ENCODE peak calls at places on chromosomes 16 and 17, in seven cellular contexts. One of them, this sample, is unnamed.

GRCh38 chr17:57051886-57052342 is 33.1 kb upstream of the AKAP1 start:
- DNase-seq in body of pancreas: no peak
- DNase-seq in cardiac muscle cell: no peak
- DNase-seq in Calu3: no peak
- DNase-seq in epithelial cell of esophagus: peak
- DNase-seq in lower lobe of right lung: no peak
- DNase-seq in hepatocyte: no peak
- DNase-seq in this sample: no peak

GRCh38 chr17:10249271-10250010 is 51.0 kb upstream of the GAS7 start:
- DNase-seq in body of pancreas: no peak
- DNase-seq in cardiac muscle cell: no peak
- DNase-seq in Calu3: no peak
- DNase-seq in epithelial cell of esophagus: no peak
- DNase-seq in lower lobe of right lung: no peak
- DNase-seq in hepatocyte: no peak
- DNase-seq in this sample: no peak

GRCh38 chr16:11913425-11914079 is 2.2 kb downstream of the GSPT1 start:
- DNase-seq in body of pancreas: peak
- DNase-seq in cardiac muscle cell: no peak
- DNase-seq in Calu3: peak
- DNase-seq in epithelial cell of esophagus: peak
- DNase-seq in lower lobe of right lung: no peak
- DNase-seq in hepatocyte: peak
- DNase-seq in this sample: no peak

GRCh38 chr17:76407509-76407908 is 23.1 kb downstream of the SPHK1 start:
- DNase-seq in body of pancreas: no peak
- DNase-seq in cardiac muscle cell: no peak
- DNase-seq in Calu3: no peak
- DNase-seq in epithelial cell of esophagus: no peak
- DNase-seq in lower lobe of right lung: peak
- DNase-seq in hepatocyte: no peak
- DNase-seq in this sample: no peak

GRCh38 chr16:11396241-11397048 is 51.2 kb downstream of the RMI2 start:
- DNase-seq in body of pancreas: peak
- DNase-seq in cardiac muscle cell: peak
- DNase-seq in Calu3: peak
- DNase-seq in epithelial cell of esophagus: peak
- DNase-seq in lower lobe of right lung: peak
- DNase-seq in hepatocyte: peak
- DNase-seq in this sample: peak

GRCh38 chr17:57707892-57708291 is 37.2 kb downstream of the CCDC182 start:
- DNase-seq in body of pancreas: no peak
- DNase-seq in cardiac muscle cell: peak
- DNase-seq in Calu3: no peak
- DNase-seq in epithelial cell of esophagus: no peak
- DNase-seq in lower lobe of right lung: no peak
- DNase-seq in hepatocyte: peak
- DNase-seq in this sample: no peak

GRCh38 chr16:79175286-79176057 is 425.1 kb downstream of the MAF start:
- DNase-seq in body of pancreas: no peak
- DNase-seq in cardiac muscle cell: no peak
- DNase-seq in Calu3: no peak
- DNase-seq in epithelial cell of esophagus: no peak
- DNase-seq in lower lobe of right lung: no peak
- DNase-seq in hepatocyte: no peak
- DNase-seq in this sample: no peak

GRCh38 chr17:34584805-34585416 is 5.5 kb downstream of the TMEM132E start:
- DNase-seq in body of pancreas: no peak
- DNase-seq in cardiac muscle cell: peak
- DNase-seq in Calu3: peak
- DNase-seq in epithelial cell of esophagus: peak
- DNase-seq in lower lobe of right lung: no peak
- DNase-seq in hepatocyte: peak
- DNase-seq in this sample: no peak

GRCh38 chr16:87860553-87861299 is 8.6 kb downstream of the SLC7A5 start:
- DNase-seq in body of pancreas: no peak
- DNase-seq in cardiac muscle cell: no peak
- DNase-seq in Calu3: peak
- DNase-seq in epithelial cell of esophagus: no peak
- DNase-seq in lower lobe of right lung: no peak
- DNase-seq in hepatocyte: no peak
- DNase-seq in this sample: no peak

GRCh38 chr16:58620396-58620795 is 9.2 kb downstream of the CNOT1 start:
- DNase-seq in body of pancreas: no peak
- DNase-seq in cardiac muscle cell: no peak
- DNase-seq in Calu3: no peak
- DNase-seq in epithelial cell of esophagus: no peak
- DNase-seq in lower lobe of right lung: no peak
- DNase-seq in hepatocyte: no peak
- DNase-seq in this sample: no peak

GRCh38 chr17:49022391-49022941 is 25.3 kb downstream of the IGF2BP1 start:
- DNase-seq in body of pancreas: peak
- DNase-seq in cardiac muscle cell: peak
- DNase-seq in Calu3: peak
- DNase-seq in epithelial cell of esophagus: peak
- DNase-seq in lower lobe of right lung: no peak
- DNase-seq in hepatocyte: peak
- DNase-seq in this sample: no peak

GRCh38 chr17:52159159-52159809 is 770 bp upstream of the CA10 start:
- DNase-seq in body of pancreas: no peak
- DNase-seq in cardiac muscle cell: no peak
- DNase-seq in Calu3: no peak
- DNase-seq in epithelial cell of esophagus: no peak
- DNase-seq in lower lobe of right lung: no peak
- DNase-seq in hepatocyte: no peak
- DNase-seq in this sample: no peak

GRCh38 chr17:14784997-14785696 is 480.0 kb downstream of the PMP22 start:
- DNase-seq in body of pancreas: no peak
- DNase-seq in cardiac muscle cell: no peak
- DNase-seq in Calu3: peak
- DNase-seq in epithelial cell of esophagus: peak
- DNase-seq in lower lobe of right lung: no peak
- DNase-seq in hepatocyte: peak
- DNase-seq in this sample: no peak

GRCh38 chr17:68718465-68718864 is 117.3 kb upstream of the FAM20A start:
- DNase-seq in body of pancreas: no peak
- DNase-seq in cardiac muscle cell: no peak
- DNase-seq in Calu3: no peak
- DNase-seq in epithelial cell of esophagus: no peak
- DNase-seq in lower lobe of right lung: no peak
- DNase-seq in hepatocyte: no peak
- DNase-seq in this sample: no peak

GRCh38 chr17:31596382-31597323 is 205.2 kb downstream of the RAB11FIP4 start:
- DNase-seq in body of pancreas: peak
- DNase-seq in cardiac muscle cell: peak
- DNase-seq in Calu3: peak
- DNase-seq in epithelial cell of esophagus: peak
- DNase-seq in lower lobe of right lung: peak
- DNase-seq in hepatocyte: peak
- DNase-seq in this sample: peak

GRCh38 chr17:3916013-3916696 is at the start of gene P2RX1:
- DNase-seq in body of pancreas: peak
- DNase-seq in cardiac muscle cell: no peak
- DNase-seq in Calu3: no peak
- DNase-seq in epithelial cell of esophagus: no peak
- DNase-seq in lower lobe of right lung: peak
- DNase-seq in hepatocyte: no peak
- DNase-seq in this sample: peak

GRCh38 chr17:48002208-48002919 is 31.5 kb downstream of the CDK5RAP3 start:
- DNase-seq in body of pancreas: peak
- DNase-seq in cardiac muscle cell: no peak
- DNase-seq in Calu3: peak
- DNase-seq in epithelial cell of esophagus: peak
- DNase-seq in lower lobe of right lung: no peak
- DNase-seq in hepatocyte: peak
- DNase-seq in this sample: peak

GRCh38 chr16:88676502-88677242 is 9.6 kb downstream of the SNAI3 start:
- DNase-seq in body of pancreas: no peak
- DNase-seq in cardiac muscle cell: no peak
- DNase-seq in Calu3: no peak
- DNase-seq in epithelial cell of esophagus: no peak
- DNase-seq in lower lobe of right lung: no peak
- DNase-seq in hepatocyte: no peak
- DNase-seq in this sample: no peak

GRCh38 chr17:79951361-79952264 is 84.1 kb downstream of the TBC1D16 start:
- DNase-seq in body of pancreas: peak
- DNase-seq in cardiac muscle cell: peak
- DNase-seq in Calu3: no peak
- DNase-seq in epithelial cell of esophagus: no peak
- DNase-seq in lower lobe of right lung: peak
- DNase-seq in hepatocyte: peak
- DNase-seq in this sample: peak

GRCh38 chr16:74275031-74275636 is 21.5 kb upstream of the PSMD7 start:
- DNase-seq in body of pancreas: no peak
- DNase-seq in cardiac muscle cell: peak
- DNase-seq in Calu3: no peak
- DNase-seq in epithelial cell of esophagus: peak
- DNase-seq in lower lobe of right lung: no peak
- DNase-seq in hepatocyte: peak
- DNase-seq in this sample: no peak
- TF ChIP-seq CTCF in body of pancreas: peak
- TF ChIP-seq CTCF in cardiac muscle cell: peak
- TF ChIP-seq CTCF in Calu3: peak
- TF ChIP-seq CTCF in epithelial cell of esophagus: peak
- TF ChIP-seq CTCF in lower lobe of right lung: peak
- TF ChIP-seq CTCF in hepatocyte: peak
- TF ChIP-seq CTCF in this sample: peak

GRCh38 chr16:66095676-66096075 is 270.8 kb upstream of the CDH5 start:
- DNase-seq in body of pancreas: no peak
- DNase-seq in cardiac muscle cell: no peak
- DNase-seq in Calu3: no peak
- DNase-seq in epithelial cell of esophagus: no peak
- DNase-seq in lower lobe of right lung: no peak
- DNase-seq in hepatocyte: no peak
- DNase-seq in this sample: no peak
- TF ChIP-seq CTCF in body of pancreas: no peak
- TF ChIP-seq CTCF in cardiac muscle cell: peak
- TF ChIP-seq CTCF in Calu3: no peak
- TF ChIP-seq CTCF in epithelial cell of esophagus: peak
- TF ChIP-seq CTCF in lower lobe of right lung: no peak
- TF ChIP-seq CTCF in hepatocyte: no peak
- TF ChIP-seq CTCF in this sample: no peak

DNA sequence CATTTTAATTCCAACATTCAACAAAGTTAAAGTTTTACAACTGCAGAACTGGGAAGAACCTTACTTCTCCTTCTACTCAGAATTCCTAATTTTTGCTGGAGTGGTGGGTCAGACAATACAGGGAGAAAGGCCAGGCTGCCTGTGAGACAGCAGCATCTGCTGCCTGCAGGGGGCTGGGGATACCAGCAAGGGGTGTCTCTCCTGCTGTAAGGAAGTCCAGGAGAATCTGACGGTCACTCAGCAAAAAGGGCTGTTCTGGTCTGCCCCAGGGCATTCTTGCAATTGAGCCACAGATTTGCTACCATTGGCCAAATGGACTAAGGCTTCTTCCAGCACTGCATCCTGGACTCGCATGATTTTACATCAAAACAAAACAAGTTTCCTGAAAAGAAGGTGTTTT is 426.6 kb upstream of the CDH11 start:
- DNase-seq in body of pancreas: no peak
- DNase-seq in cardiac muscle cell: no peak
- DNase-seq in Calu3: no peak
- DNase-seq in epithelial cell of esophagus: no peak
- DNase-seq in lower lobe of right lung: no peak
- DNase-seq in hepatocyte: no peak
- DNase-seq in this sample: no peak
- TF ChIP-seq CTCF in body of pancreas: no peak
- TF ChIP-seq CTCF in cardiac muscle cell: peak
- TF ChIP-seq CTCF in Calu3: no peak
- TF ChIP-seq CTCF in epithelial cell of esophagus: no peak
- TF ChIP-seq CTCF in lower lobe of right lung: no peak
- TF ChIP-seq CTCF in hepatocyte: peak
- TF ChIP-seq CTCF in this sample: no peak

GRCh38 chr17:6560496-6560895 is 4.1 kb upstream of the PITPNM3 start:
- DNase-seq in body of pancreas: no peak
- DNase-seq in cardiac muscle cell: no peak
- DNase-seq in Calu3: no peak
- DNase-seq in epithelial cell of esophagus: no peak
- DNase-seq in lower lobe of right lung: no peak
- DNase-seq in hepatocyte: no peak
- DNase-seq in this sample: no peak

GRCh38 chr17:6558276-6558675 is 1.9 kb upstream of the PITPNM3 start:
- DNase-seq in body of pancreas: no peak
- DNase-seq in cardiac muscle cell: no peak
- DNase-seq in Calu3: no peak
- DNase-seq in epithelial cell of esophagus: no peak
- DNase-seq in lower lobe of right lung: no peak
- DNase-seq in hepatocyte: no peak
- DNase-seq in this sample: peak

GRCh38 chr17:6557040-6557438 is 684 bp upstream of the PITPNM3 start:
- DNase-seq in body of pancreas: no peak
- DNase-seq in cardiac muscle cell: no peak
- DNase-seq in Calu3: no peak
- DNase-seq in epithelial cell of esophagus: no peak
- DNase-seq in lower lobe of right lung: no peak
- DNase-seq in hepatocyte: no peak
- DNase-seq in this sample: no peak

GRCh38 chr17:6559753-6560215 is 3.4 kb upstream of the PITPNM3 start:
- DNase-seq in body of pancreas: no peak
- DNase-seq in cardiac muscle cell: no peak
- DNase-seq in Calu3: no peak
- DNase-seq in epithelial cell of esophagus: no peak
- DNase-seq in lower lobe of right lung: peak
- DNase-seq in hepatocyte: no peak
- DNase-seq in this sample: peak

DNA sequence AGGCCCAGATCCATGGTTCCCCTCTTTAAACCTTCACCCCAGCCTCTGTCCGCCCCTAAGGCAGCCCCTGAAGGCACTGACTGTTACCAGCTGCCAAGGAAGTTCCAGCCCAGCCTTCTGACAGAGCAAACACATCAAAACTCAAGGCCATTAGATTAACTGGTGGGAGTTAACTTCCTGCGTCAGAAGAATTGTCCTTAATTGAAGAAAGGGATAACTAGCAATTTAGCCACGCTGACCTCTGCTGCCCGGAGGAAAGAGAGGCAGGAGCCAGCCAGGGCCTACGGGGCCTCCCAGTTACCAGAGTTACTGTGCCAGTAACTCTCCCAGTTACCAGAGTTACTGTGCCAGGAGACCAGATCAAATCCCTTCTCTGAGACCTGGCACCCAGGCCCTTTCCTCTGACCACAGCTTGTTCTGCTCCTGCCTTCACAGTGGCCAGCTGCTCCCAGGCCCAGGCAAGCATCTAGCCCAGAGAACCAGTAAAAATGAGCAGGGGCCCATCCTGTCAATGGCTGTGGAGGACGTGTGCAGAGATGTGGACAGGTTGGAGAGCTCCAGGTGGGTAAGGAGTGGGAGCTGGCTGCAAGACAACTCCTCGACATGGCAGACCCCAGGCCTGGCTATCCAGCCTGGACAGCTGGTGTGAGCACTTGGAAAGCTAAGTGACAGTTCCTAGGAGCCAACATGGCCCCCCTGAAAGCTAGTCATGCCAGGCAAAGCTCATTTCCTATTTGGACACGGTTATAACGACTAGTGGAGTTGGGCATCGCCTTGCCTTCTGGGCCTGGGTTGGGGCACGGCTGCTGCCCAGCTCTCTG is 2.8 kb upstream of the PITPNM3 start:
- DNase-seq in body of pancreas: no peak
- DNase-seq in cardiac muscle cell: no peak
- DNase-seq in Calu3: no peak
- DNase-seq in epithelial cell of esophagus: no peak
- DNase-seq in lower lobe of right lung: peak
- DNase-seq in hepatocyte: no peak
- DNase-seq in this sample: peak
- TF ChIP-seq CTCF in body of pancreas: no peak
- TF ChIP-seq CTCF in cardiac muscle cell: no peak
- TF ChIP-seq CTCF in Calu3: no peak
- TF ChIP-seq CTCF in epithelial cell of esophagus: no peak
- TF ChIP-seq CTCF in lower lobe of right lung: no peak
- TF ChIP-seq CTCF in hepatocyte: no peak
- TF ChIP-seq CTCF in this sample: no peak

This sample was measured in CD14-positive monocyte.